ENCODE peak calls at places on chromosomes 5 and 9, in seven cellular contexts. X is AG08396; F is stimulated activated CD4-positive, alpha-beta T cell treated with anti-CD3 and anti-CD28 coated beads, TNF-alpha, amount 100 ng/mL, for 48 hours; M is astrocyte of the hippocampus; P is BE2C; A is amniotic epithelial cell; E is NCI-H2029. G is an unnamed sample.

GRCh38 chr5:33299621-33300208 is 141.1 kb upstream of the TARS1 start:
- DNase-seq in P (no peak), A (peak), M (peak), F (no peak), X (peak), E (no peak), G (no peak)

GRCh38 chr5:174431504-174431903 is 292.9 kb upstream of the MSX2 start:
- DNase-seq in P (no peak), X (no peak), F (no peak), M (no peak), E (no peak), A (no peak), G (no peak)

GRCh38 chr5:115850771-115851416 is 9.2 kb downstream of the AP3S1 start:
- DNase-seq in P (no peak), E (no peak), M (peak), F (no peak), A (peak), X (no peak), G (no peak)

GRCh38 chr5:180070726-180071417 is 687 bp downstream of the RNF130 start:
- DNase-seq in E (peak), A (peak), F (no peak), X (peak), M (peak), P (no peak), G (no peak)

GRCh38 chr5:59236448-59236847 is 653.6 kb downstream of the RAB3C start:
- DNase-seq in X (no peak), A (no peak), M (no peak), F (no peak), P (no peak), E (no peak), G (no peak)

GRCh38 chr9:110900917-110901316 is 137.4 kb downstream of the LPAR1 start:
- DNase-seq in M (no peak), E (no peak), X (no peak), P (no peak), F (no peak), A (peak), G (no peak)

GRCh38 chr5:176396330-176396729 is 7.8 kb downstream of the HIGD2A start:
- DNase-seq in E (no peak), A (peak), M (no peak), F (no peak), X (no peak), P (peak), G (no peak)

GRCh38 chr5:132498152-132498551 is 7.6 kb upstream of the IRF1 start:
- DNase-seq in X (peak), E (no peak), P (no peak), F (no peak), M (peak), A (peak), G (no peak)

GRCh38 chr9:136602193-136602885 is 56.5 kb upstream of the NOTCH1 start:
- DNase-seq in P (no peak), E (no peak), M (no peak), F (no peak), A (no peak), X (no peak), G (no peak)